ENCODE peak calls at places on chromosomes 6 and 20, in eight cellular contexts. P is PC-9; L is activated T-cell treated with anti-CD3 and anti-CD28 coated beads, Interleukin-2, amount 50 U/mL, for 4 hours; J is activated CD4-positive, alpha-beta T cell treated with anti-CD3 and anti-CD28 coated beads, Interleukin-2, amount 50 U/mL, for 4 hours; T is naive thymus-derived CD8-positive, alpha-beta T cell; R is body of pancreas; F is Jurkat, Clone E6-1; E is ELR. G is an unnamed sample.

GRCh38 chr6:154258064-154258757 is 98.4 kb downstream of the IPCEF1 start:
- DNase-seq in P (no peak), L (no peak), J (no peak), T (no peak), R (no peak), F (no peak), E (no peak), G (no peak)

GRCh38 chr6:52579006-52579660 is 2.3 kb upstream of the TRAM2 start:
- DNase-seq in P (no peak), L (no peak), J (no peak), T (no peak), R (no peak), F (no peak), E (no peak), G (no peak)

GRCh38 chr6:26199773-26200728 is 112.8 kb downstream of the HFE start:
- DNase-seq in P (no peak), L (no peak), J (no peak), T (no peak), R (no peak), F (no peak), E (peak; percentile 61), G (peak; percentile 60)

GRCh38 chr6:85484941-85485340 is 35.1 kb downstream of the NT5E start:
- DNase-seq in P (no peak), L (no peak), J (no peak), T (no peak), R (no peak), F (no peak), E (no peak), G (no peak)

GRCh38 chr6:155311076-155311475 is 3.2 kb downstream of the TFB1M start:
- DNase-seq in P (no peak), L (no peak), J (no peak), T (no peak), R (no peak), F (no peak), E (peak; percentile 17), G (no peak)

GRCh38 chr20:20856956-20857355 is 144.5 kb upstream of the RALGAPA2 start:
- DNase-seq in P (no peak), L (no peak), J (no peak), T (no peak), R (no peak), F (no peak), E (no peak), G (no peak)

GRCh38 chr6:123171341-123171740 is 175.3 kb downstream of the CLVS2 start:
- DNase-seq in P (peak; percentile 13), L (no peak), J (no peak), T (no peak), R (no peak), F (no peak), E (no peak), G (no peak)

GRCh38 chr6:6315660-6316059 is 4.8 kb downstream of the F13A1 start:
- DNase-seq in P (peak; percentile 12), L (no peak), J (no peak), T (no peak), R (peak; percentile 45), F (peak; percentile 64), E (peak; percentile 34), G (no peak)

GRCh38 chr20:36091561-36092423 is 62.7 kb upstream of the EPB41L1 start:
- DNase-seq in P (peak; percentile 47), L (no peak), J (no peak), T (no peak), R (no peak), F (no peak), E (no peak), G (no peak)

GRCh38 chr20:14336667-14337066 is 745 bp downstream of the FLRT3 start:
- DNase-seq in P (no peak), L (no peak), J (no peak), T (no peak), R (no peak), F (no peak), E (no peak), G (peak; percentile 10)

GRCh38 chr20:4431446-4431845 is 290.3 kb upstream of the PRND start:
- DNase-seq in P (no peak), L (no peak), J (no peak), T (no peak), R (no peak), F (no peak), E (no peak), G (no peak)

GRCh38 chr20:21450572-21450971 is 53.2 kb upstream of the NKX2-4 start:
- DNase-seq in P (no peak), L (no peak), J (no peak), T (no peak), R (no peak), F (no peak), E (peak; percentile 45), G (peak; percentile 55)

GRCh38 chr6:63802606-63803206 is 167.1 kb downstream of the PHF3 start:
- DNase-seq in P (no peak), L (no peak), J (no peak), T (no peak), R (no peak), F (no peak), E (peak; percentile 67), G (peak; percentile 42)

GRCh38 chr20:17843246-17844132 is 125.1 kb downstream of the SNX5 start:
- DNase-seq in P (peak; percentile 78), L (no peak), J (no peak), T (no peak), R (peak; percentile 65), F (peak; percentile 80), E (peak; percentile 94), G (peak; percentile 96)

GRCh38 chr6:106098383-106099234 is 12.5 kb downstream of the PRDM1 start:
- DNase-seq in P (peak; percentile 61), L (peak; percentile 71), J (peak; percentile 80), T (no peak), R (peak; percentile 39), F (no peak), E (peak; percentile 80), G (peak; percentile 30)

GRCh38 chr6:34723203-34723602 is 26.6 kb upstream of the ILRUN start:
- DNase-seq in P (no peak), L (no peak), J (no peak), T (no peak), R (no peak), F (no peak), E (peak; percentile 52), G (peak; percentile 11)

GRCh38 chr6:160930547-160931377 is 60.8 kb upstream of the MAP3K4 start:
- DNase-seq in P (peak; percentile 11), L (peak; percentile 58), J (peak; percentile 38), T (peak; percentile 66), R (peak; percentile 82), F (no peak), E (peak; percentile 66), G (peak; percentile 49)

GRCh38 chr6:95469511-95469910 is 107.8 kb upstream of the MANEA start:
- DNase-seq in P (no peak), L (no peak), J (no peak), T (no peak), R (no peak), F (no peak), E (no peak), G (no peak)

GRCh38 chr6:26216886-26217713 is 129.9 kb downstream of the HFE start:
- DNase-seq in P (peak; percentile 64), L (peak; percentile 57), J (peak; percentile 69), T (peak; percentile 89), R (peak; percentile 55), F (no peak), E (peak; percentile 93), G (no peak)

G was measured in HCEC 1CT.